ENCODE peak calls at places on chromosomes 11 and 22, in four cellular contexts. W is mucosa of descending colon, G is fibroblast of lung, R is stomach. T is an unnamed sample.

GRCh38 chr11:94740975-94741707 is 27.0 kb upstream of the AMOTL1 start:
- DNase-seq in W (no peak), G (peak; percentile 62), R (no peak), T (no peak)

GRCh38 chr22:17972385-17973181 is 51.8 kb downstream of the MICAL3 start:
- DNase-seq in W (no peak), G (peak; percentile 88), R (no peak), T (no peak)

GRCh38 chr11:128490092-128490491 is 97.3 kb downstream of the ETS1 start:
- DNase-seq in W (no peak), G (no peak), R (no peak), T (no peak)

GRCh38 chr22:45164217-45165123 is 745 bp downstream of the NUP50 start:
- DNase-seq in W (peak; percentile 71), G (peak; percentile 23), R (peak; percentile 34), T (no peak)

GRCh38 chr11:122538060-122538459 is 117.5 kb upstream of the UBASH3B start:
- DNase-seq in W (no peak), G (no peak), R (no peak), T (no peak)

GRCh38 chr11:118212131-118212725 is 12.6 kb downstream of the JAML start:
- DNase-seq in W (no peak), G (no peak), R (peak; percentile 47), T (no peak)

GRCh38 chr11:114044042-114044871 is 15.3 kb upstream of the ZBTB16 start:
- DNase-seq in W (peak; percentile 57), G (peak; percentile 51), R (no peak), T (no peak)

GRCh38 chr11:125874556-125875124 is 12.8 kb upstream of the HYLS1 start:
- DNase-seq in W (no peak), G (peak; percentile 80), R (peak; percentile 48), T (no peak)

GRCh38 chr11:96122601-96123044 is 198.7 kb upstream of the MTMR2 start:
- DNase-seq in W (no peak), G (no peak), R (no peak), T (peak; percentile 61)

GRCh38 chr11:66289548-66290331 is 797 bp upstream of the YIF1A start:
- DNase-seq in W (no peak), G (no peak), R (peak; percentile 77), T (peak; percentile 86)

GRCh38 chr11:44912270-44912987 is 38.3 kb downstream of the TP53I11 start:
- DNase-seq in W (no peak), G (no peak), R (no peak), T (no peak)

GRCh38 chr11:69268911-69269310 is 25.0 kb upstream of the MYEOV start:
- DNase-seq in W (no peak), G (no peak), R (no peak), T (no peak)

GRCh38 chr11:118311518-118311917 is 7.0 kb downstream of the CD3E start:
- DNase-seq in W (no peak), G (no peak), R (no peak), T (no peak)

GRCh38 chr11:394034-394857 is at the start of gene PKP3:
- DNase-seq in W (peak; percentile 95), G (peak; percentile 66), R (peak; percentile 91), T (peak; percentile 97)
- H3K4me3 ChIP-seq in W (peak within 1 kb of the TSS; percentile 50), G (no peak within 1 kb of the TSS), R (peak within 1 kb of the TSS; percentile 49), T (peak within 1 kb of the TSS; percentile 90)

DNA sequence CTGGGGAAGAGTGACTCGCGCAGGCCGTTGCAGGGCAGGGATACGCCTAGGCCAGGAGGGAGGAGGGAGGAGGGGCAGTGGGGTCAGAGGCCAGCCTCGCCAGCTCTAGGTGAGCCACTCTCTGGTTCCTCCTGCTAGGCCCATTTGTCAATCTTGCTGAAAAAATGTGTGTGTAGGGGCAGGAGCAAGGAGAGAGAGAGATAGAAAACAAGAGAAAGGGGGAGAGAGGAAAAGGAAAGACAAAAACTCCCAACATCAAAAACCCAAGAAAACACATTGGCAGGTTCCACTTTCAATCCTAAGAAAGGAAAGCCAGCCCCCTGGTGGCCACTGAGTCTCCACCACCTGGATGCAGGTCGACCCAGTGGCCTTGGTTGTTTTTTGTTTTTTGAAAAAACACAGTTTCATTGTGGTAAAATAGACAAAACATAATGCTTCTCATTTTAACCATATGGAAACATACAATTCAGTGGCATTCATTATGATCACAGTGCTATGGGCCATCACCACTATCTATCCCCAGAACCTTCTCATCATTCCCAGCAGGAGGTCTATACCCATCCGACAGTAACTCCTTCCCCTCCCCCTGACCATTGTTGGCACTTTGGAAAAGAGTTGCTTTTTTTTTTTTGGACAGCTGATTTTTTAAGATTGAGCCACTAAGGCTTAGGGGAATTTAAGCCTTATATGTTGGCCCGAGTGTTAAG is 10.9 kb downstream of the OMP start:
- DNase-seq in W (peak; percentile 10), G (peak; percentile 54), R (peak; percentile 55), T (no peak)
- TF ChIP-seq CTCF in W (no peak), G (peak; percentile 42), R (no peak), T (peak; percentile 57)

GRCh38 chr11:26093206-26093605 is 238.7 kb upstream of the ANO3 start:
- DNase-seq in W (no peak), G (no peak), R (no peak), T (no peak)

DNA sequence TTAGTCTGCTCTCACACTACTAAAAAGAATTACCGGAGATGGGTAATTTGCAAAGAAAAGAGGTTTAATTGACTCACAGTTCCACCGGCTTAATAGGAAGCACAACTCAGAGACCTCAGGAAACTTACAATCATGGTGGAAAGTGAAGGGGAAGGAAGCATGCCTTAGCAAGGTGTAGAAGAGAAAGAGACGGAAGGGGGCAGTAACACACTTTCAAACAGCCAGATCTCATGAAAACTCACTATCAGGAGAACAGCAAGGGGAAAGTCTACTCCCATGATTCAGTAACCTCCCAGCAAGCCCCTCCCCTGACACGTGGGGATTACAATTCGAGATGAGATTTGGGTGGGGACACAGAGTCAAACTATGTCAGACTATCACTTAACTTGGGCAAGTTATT is 236.6 kb upstream of the ANO3 start:
- DNase-seq in W (no peak), G (no peak), R (no peak), T (no peak)
- H3K4me1 ChIP-seq in W (no peaks in the 10 kb centered on the region), G (no peaks in the 10 kb centered on the region), R (no peaks in the 10 kb centered on the region), T (no peaks in the 10 kb centered on the region)

GRCh38 chr22:36383110-36383581 is 4.6 kb downstream of the MYH9 start:
- DNase-seq in W (no peak), G (peak; percentile 77), R (peak; percentile 68), T (no peak)
- H3K4me3 ChIP-seq in W (no peak overlapping the region), G (no peak overlapping the region), R (peak overlapping the region; percentile 7), T (no peak overlapping the region)

GRCh38 chr11:112526699-112527410 is 266.2 kb upstream of the PLET1 start:
- DNase-seq in W (no peak), G (no peak), R (no peak), T (no peak)
- TF ChIP-seq CTCF in W (no peak), G (no peak), R (no peak), T (no peak)

GRCh38 chr22:19891350-19892248 is 36.9 kb upstream of the GNB1L start:
- DNase-seq in W (peak; percentile 69), G (peak; percentile 43), R (no peak), T (no peak)
- H3K4me1 ChIP-seq in W (no peaks in the 10 kb centered on the region), G (peaks cover 15% of the 10 kb centered on the region), R (peaks cover 9% of the 10 kb centered on the region), T (peaks cover 30% of the 10 kb centered on the region)